ENCODE peak calls at places on chromosomes 2 and 18, in nine cellular contexts. W is sigmoid colon; J is activated B cell treated with CpG ODN at 0.5 μM for 24 hours; Q is posterior cingulate gyrus; V is amniotic epithelial cell; C is stimulated activated naive B cell treated with anti-CD40 and anti-IgM and Interleukin-4, amounts not matched to agents 10 μg/mL and 1 μg/mL and 100 μg/mL, for 72 hours; G is coronary artery; A is A549; X is fibroblast of lung. D is an unnamed sample.

GRCh38 chr18:32393407-32393806 is 77.3 kb downstream of the GAREM1 start:
- DNase-seq in G (no peak), W (no peak), Q (no peak), A (no peak), X (no peak), V (no peak), C (no peak), J (no peak), D (no peak)

GRCh38 chr2:58834404-58834803 is 593.3 kb upstream of the FANCL start:
- DNase-seq in J (no peak), A (no peak), Q (no peak), W (no peak), V (peak), X (peak), G (no peak), C (no peak), D (peak)

GRCh38 chr18:78492064-78492812 is 487.4 kb upstream of the SALL3 start:
- DNase-seq in J (no peak), X (no peak), C (no peak), G (no peak), V (no peak), W (no peak), Q (peak), A (no peak), D (no peak)

GRCh38 chr2:158999458-158999857 is 31.0 kb downstream of the TANC1 start:
- DNase-seq in G (no peak), Q (no peak), V (peak), X (peak), A (no peak), W (no peak), C (no peak), J (no peak), D (no peak)

GRCh38 chr18:58768293-58768974 is 96.2 kb upstream of the ZNF532 start:
- DNase-seq in W (peak), A (peak), V (peak), Q (peak), G (peak), J (peak), X (peak), C (peak), D (peak)

GRCh38 chr2:71477231-71477681 is 23.9 kb downstream of the DYSF start:
- DNase-seq in G (no peak), X (no peak), A (no peak), Q (no peak), W (peak), C (no peak), V (peak), J (no peak), D (peak)

GRCh38 chr18:48026216-48026615 is 95.8 kb upstream of the SMAD2 start:
- DNase-seq in A (no peak), X (no peak), J (no peak), V (no peak), W (peak), Q (no peak), G (no peak), C (no peak), D (no peak)

GRCh38 chr2:235924675-235925063 is 243.5 kb downstream of the GBX2 start:
- DNase-seq in Q (no peak), X (no peak), V (no peak), W (no peak), J (no peak), G (no peak), C (no peak), A (no peak), D (no peak)

GRCh38 chr2:69734040-69734611 is 7.8 kb upstream of the ANXA4 start:
- DNase-seq in V (no peak), J (no peak), G (no peak), A (no peak), W (no peak), Q (no peak), C (no peak), X (peak), D (peak)

GRCh38 chr2:72743481-72743880 is 82.4 kb downstream of the EXOC6B start:
- DNase-seq in G (no peak), X (no peak), C (no peak), J (no peak), A (no peak), V (no peak), W (no peak), Q (no peak), D (no peak)

GRCh38 chr2:101474752-101475384 is at the start of gene RFX8:
- DNase-seq in Q (peak), A (no peak), W (no peak), G (no peak), J (no peak), X (peak), C (peak), V (peak), D (no peak)

GRCh38 chr2:144931976-144932375 is 412.1 kb upstream of the ZEB2 start:
- DNase-seq in V (no peak), A (no peak), W (no peak), Q (no peak), X (no peak), G (no peak), J (no peak), C (no peak), D (no peak)

GRCh38 chr2:223041527-223042109 is 10.4 kb upstream of the KCNE4 start:
- DNase-seq in X (peak), A (peak), Q (no peak), C (no peak), G (peak), J (no peak), V (peak), W (peak), D (no peak)

GRCh38 chr18:36653870-36654269 is 174.9 kb downstream of the TPGS2 start:
- DNase-seq in W (no peak), A (no peak), Q (no peak), X (no peak), G (no peak), V (no peak), C (no peak), J (no peak), D (no peak)

GRCh38 chr2:23925702-23926288 is 1.1 kb downstream of the ATAD2B start:
- DNase-seq in G (no peak), W (peak), A (no peak), J (no peak), X (peak), Q (peak), C (peak), V (peak), D (peak)

GRCh38 chr18:56835331-56835730 is 184.2 kb downstream of the WDR7 start:
- DNase-seq in C (no peak), W (no peak), Q (no peak), A (no peak), G (no peak), J (no peak), X (peak), V (peak), D (no peak)

GRCh38 chr18:76721207-76721996 is 101.0 kb upstream of the ZNF236 start:
- DNase-seq in Q (no peak), G (peak), X (no peak), A (no peak), V (no peak), C (no peak), J (no peak), W (no peak), D (no peak)

GRCh38 chr2:38862481-38862880 is 13.3 kb downstream of the DHX57 start:
- DNase-seq in C (no peak), V (no peak), J (no peak), A (no peak), W (no peak), X (peak), Q (no peak), G (no peak), D (no peak)

GRCh38 chr2:164504253-164504652 is 117.0 kb downstream of the GRB14 start:
- DNase-seq in W (no peak), G (no peak), V (no peak), A (no peak), C (no peak), Q (no peak), J (no peak), X (no peak), D (peak)

GRCh38 chr2:24530796-24531195 is 39.7 kb downstream of the NCOA1 start:
- DNase-seq in X (no peak), A (no peak), V (no peak), C (no peak), J (no peak), G (no peak), Q (no peak), W (no peak), D (no peak)

GRCh38 chr2:45014016-45014702 is 4.9 kb upstream of the SIX2 start:
- DNase-seq in V (peak), X (peak), W (no peak), A (peak), G (no peak), C (no peak), Q (no peak), J (no peak), D (peak)

GRCh38 chr2:148534416-148535205 is 109.9 kb upstream of the EPC2 start:
- DNase-seq in V (peak), C (no peak), Q (peak), J (no peak), W (no peak), A (no peak), G (no peak), X (no peak), D (no peak)

GRCh38 chr2:214203199-214203598 is 207.7 kb upstream of the VWC2L start:
- DNase-seq in X (peak), V (no peak), C (no peak), G (no peak), Q (no peak), J (no peak), A (no peak), W (no peak), D (no peak)

GRCh38 chr2:217839073-217839749 is 163.6 kb downstream of the TNS1 start:
- DNase-seq in C (no peak), A (no peak), G (no peak), X (no peak), W (no peak), V (no peak), Q (no peak), J (no peak), D (no peak)

GRCh38 chr2:198376677-198377076 is 572.3 kb downstream of the PLCL1 start:
- DNase-seq in X (peak), A (no peak), Q (no peak), C (no peak), V (no peak), W (no peak), J (no peak), G (no peak), D (no peak)

GRCh38 chr18:34159691-34160185 is 65.0 kb downstream of the NOL4 start:
- DNase-seq in W (no peak), J (no peak), Q (peak), V (no peak), X (no peak), C (no peak), G (no peak), A (no peak), D (no peak)

GRCh38 chr2:75012080-75012479 is 53.6 kb downstream of the POLE4 start:
- DNase-seq in J (no peak), X (no peak), G (no peak), V (no peak), C (no peak), W (no peak), Q (no peak), A (no peak), D (no peak)

GRCh38 chr2:239177908-239178307 is 222.9 kb downstream of the HDAC4 start:
- DNase-seq in A (no peak), V (no peak), X (no peak), J (no peak), Q (peak), G (peak), C (no peak), W (peak), D (no peak)

GRCh38 chr2:63486861-63487290 is 101.4 kb downstream of the WDPCP start:
- DNase-seq in G (no peak), V (no peak), A (no peak), J (no peak), X (no peak), W (no peak), C (no peak), Q (no peak), D (peak)

GRCh38 chr2:65607906-65608305 is 175.5 kb upstream of the SPRED2 start:
- DNase-seq in G (no peak), W (no peak), J (no peak), Q (no peak), C (no peak), A (no peak), V (no peak), X (no peak), D (no peak)

GRCh38 chr18:3286165-3286564 is 24.2 kb downstream of the MYL12B start:
- DNase-seq in V (no peak), C (no peak), W (no peak), J (no peak), G (no peak), A (no peak), X (no peak), Q (no peak), D (no peak)

GRCh38 chr2:81551040-81551634 is 1246.6 kb upstream of the LRRTM1 start:
- DNase-seq in A (no peak), W (no peak), J (no peak), Q (no peak), G (no peak), C (no peak), V (peak), X (peak), D (no peak)

GRCh38 chr2:172082944-172083718 is 2.2 kb upstream of the DLX1 start:
- DNase-seq in Q (no peak), W (no peak), V (no peak), C (no peak), X (no peak), J (no peak), G (no peak), A (no peak), D (no peak)

GRCh38 chr2:33457588-33458247 is 18.7 kb upstream of the RASGRP3 start:
- DNase-seq in X (peak), J (no peak), Q (no peak), V (peak), W (peak), G (peak), A (no peak), C (peak), D (peak)

GRCh38 chr2:2843969-2844548 is 513.0 kb upstream of the MYT1L start:
- DNase-seq in W (no peak), J (no peak), V (no peak), G (no peak), A (no peak), C (no peak), X (no peak), Q (no peak), D (peak)

GRCh38 chr2:217313386-217313785 is 453.5 kb upstream of the TNP1 start:
- DNase-seq in X (no peak), Q (no peak), A (no peak), V (no peak), W (no peak), J (no peak), G (no peak), C (no peak), D (no peak)

GRCh38 chr18:48194787-48195186 is 214.4 kb downstream of the ZBTB7C start:
- DNase-seq in C (no peak), Q (no peak), W (no peak), V (no peak), X (no peak), A (no peak), J (no peak), G (no peak), D (no peak)

GRCh38 chr2:127082974-127083373 is 24.0 kb downstream of the BIN1 start:
- DNase-seq in J (no peak), Q (no peak), W (no peak), A (no peak), V (peak), C (no peak), X (peak), G (no peak), D (no peak)

GRCh38 chr2:182006606-182007005 is 21.0 kb downstream of the PPP1R1C start:
- DNase-seq in Q (no peak), A (no peak), J (no peak), C (no peak), V (no peak), G (no peak), X (no peak), W (no peak), D (no peak)

D was measured in HuH-7.